ENCODE peak calls at places on chromosomes 1 and 21, in nine cellular contexts. One of them, this sample, is unnamed.
A peak's percentile ranks its signal among the peaks of the same experiment; 100 is the strongest.

GRCh38 chr1:208924011-208924410 is 659.5 kb upstream of the CAMK1G start:
- DNase-seq in AG10803: peak; percentile 66
- DNase-seq in MM.1S: peak; percentile 25
- DNase-seq in IMR-90: no peak
- DNase-seq in lung: no peak
- DNase-seq in astrocyte of the spinal cord: peak; percentile 57
- DNase-seq in neural progenitor cell: no peak
- DNase-seq in cardiac muscle cell: no peak
- DNase-seq in adrenal gland: no peak
- DNase-seq in this sample: no peak

GRCh38 chr1:14137411-14138134 is 437.6 kb downstream of the PRDM2 start:
- DNase-seq in AG10803: no peak
- DNase-seq in MM.1S: peak; percentile 41
- DNase-seq in IMR-90: no peak
- DNase-seq in lung: no peak
- DNase-seq in astrocyte of the spinal cord: no peak
- DNase-seq in neural progenitor cell: no peak
- DNase-seq in cardiac muscle cell: no peak
- DNase-seq in adrenal gland: no peak
- DNase-seq in this sample: peak; percentile 95

GRCh38 chr21:44867999-44868700 is 5.3 kb downstream of the PTTG1IP start:
- DNase-seq in AG10803: no peak
- DNase-seq in MM.1S: no peak
- DNase-seq in IMR-90: no peak
- DNase-seq in lung: no peak
- DNase-seq in astrocyte of the spinal cord: no peak
- DNase-seq in neural progenitor cell: no peak
- DNase-seq in cardiac muscle cell: no peak
- DNase-seq in adrenal gland: no peak
- DNase-seq in this sample: no peak

GRCh38 chr1:85681087-85681486 is 27.1 kb downstream of the ZNHIT6 start:
- DNase-seq in AG10803: peak; percentile 85
- DNase-seq in MM.1S: no peak
- DNase-seq in IMR-90: peak; percentile 68
- DNase-seq in lung: no peak
- DNase-seq in astrocyte of the spinal cord: peak; percentile 72
- DNase-seq in neural progenitor cell: no peak
- DNase-seq in cardiac muscle cell: peak; percentile 71
- DNase-seq in adrenal gland: peak; percentile 8
- DNase-seq in this sample: no peak

GRCh38 chr1:53057134-53057533 is 4.9 kb upstream of the PODN start:
- DNase-seq in AG10803: peak; percentile 91
- DNase-seq in MM.1S: no peak
- DNase-seq in IMR-90: no peak
- DNase-seq in lung: no peak
- DNase-seq in astrocyte of the spinal cord: no peak
- DNase-seq in neural progenitor cell: no peak
- DNase-seq in cardiac muscle cell: peak; percentile 66
- DNase-seq in adrenal gland: no peak
- DNase-seq in this sample: no peak

GRCh38 chr1:97581614-97582051 is 339.2 kb downstream of the DPYD start:
- DNase-seq in AG10803: peak; percentile 72
- DNase-seq in MM.1S: no peak
- DNase-seq in IMR-90: peak; percentile 45
- DNase-seq in lung: no peak
- DNase-seq in astrocyte of the spinal cord: no peak
- DNase-seq in neural progenitor cell: peak; percentile 7
- DNase-seq in cardiac muscle cell: no peak
- DNase-seq in adrenal gland: no peak
- DNase-seq in this sample: peak; percentile 74

GRCh38 chr1:202752799-202753198 is 42.5 kb upstream of the SYT2 start:
- DNase-seq in AG10803: no peak
- DNase-seq in MM.1S: no peak
- DNase-seq in IMR-90: peak; percentile 42
- DNase-seq in lung: no peak
- DNase-seq in astrocyte of the spinal cord: no peak
- DNase-seq in neural progenitor cell: no peak
- DNase-seq in cardiac muscle cell: no peak
- DNase-seq in adrenal gland: no peak
- DNase-seq in this sample: peak; percentile 3

GRCh38 chr1:111354584-111354983 is 63.9 kb downstream of the CHIA start:
- DNase-seq in AG10803: no peak
- DNase-seq in MM.1S: no peak
- DNase-seq in IMR-90: no peak
- DNase-seq in lung: no peak
- DNase-seq in astrocyte of the spinal cord: no peak
- DNase-seq in neural progenitor cell: no peak
- DNase-seq in cardiac muscle cell: no peak
- DNase-seq in adrenal gland: no peak
- DNase-seq in this sample: no peak

GRCh38 chr1:27005648-27006496 is 6.8 kb downstream of the TENT5B start:
- DNase-seq in AG10803: no peak
- DNase-seq in MM.1S: no peak
- DNase-seq in IMR-90: no peak
- DNase-seq in lung: no peak
- DNase-seq in astrocyte of the spinal cord: no peak
- DNase-seq in neural progenitor cell: no peak
- DNase-seq in cardiac muscle cell: no peak
- DNase-seq in adrenal gland: no peak
- DNase-seq in this sample: no peak

GRCh38 chr1:180521474-180522203 is 19.3 kb upstream of the ACBD6 start:
- DNase-seq in AG10803: peak; percentile 33
- DNase-seq in MM.1S: no peak
- DNase-seq in IMR-90: no peak
- DNase-seq in lung: peak; percentile 32
- DNase-seq in astrocyte of the spinal cord: no peak
- DNase-seq in neural progenitor cell: no peak
- DNase-seq in cardiac muscle cell: peak; percentile 43
- DNase-seq in adrenal gland: no peak
- DNase-seq in this sample: peak; percentile 89

GRCh38 chr1:232222614-232223013 is 407.3 kb downstream of the SIPA1L2 start:
- DNase-seq in AG10803: no peak
- DNase-seq in MM.1S: no peak
- DNase-seq in IMR-90: no peak
- DNase-seq in lung: no peak
- DNase-seq in astrocyte of the spinal cord: no peak
- DNase-seq in neural progenitor cell: no peak
- DNase-seq in cardiac muscle cell: no peak
- DNase-seq in adrenal gland: no peak
- DNase-seq in this sample: no peak

GRCh38 chr1:175824079-175824478 is 80.7 kb upstream of the TNR start:
- DNase-seq in AG10803: no peak
- DNase-seq in MM.1S: no peak
- DNase-seq in IMR-90: no peak
- DNase-seq in lung: no peak
- DNase-seq in astrocyte of the spinal cord: no peak
- DNase-seq in neural progenitor cell: peak; percentile 58
- DNase-seq in cardiac muscle cell: no peak
- DNase-seq in adrenal gland: no peak
- DNase-seq in this sample: no peak

GRCh38 chr1:178536844-178537371 is 24.0 kb downstream of the TEX35 start:
- DNase-seq in AG10803: peak; percentile 99
- DNase-seq in MM.1S: no peak
- DNase-seq in IMR-90: peak; percentile 99
- DNase-seq in lung: peak; percentile 37
- DNase-seq in astrocyte of the spinal cord: peak; percentile 97
- DNase-seq in neural progenitor cell: no peak
- DNase-seq in cardiac muscle cell: peak; percentile 98
- DNase-seq in adrenal gland: peak; percentile 62
- DNase-seq in this sample: peak; percentile 93

GRCh38 chr1:99327357-99327756 is 63.1 kb downstream of the PLPPR4 start:
- DNase-seq in AG10803: no peak
- DNase-seq in MM.1S: no peak
- DNase-seq in IMR-90: no peak
- DNase-seq in lung: no peak
- DNase-seq in astrocyte of the spinal cord: no peak
- DNase-seq in neural progenitor cell: no peak
- DNase-seq in cardiac muscle cell: no peak
- DNase-seq in adrenal gland: no peak
- DNase-seq in this sample: peak; percentile 43

GRCh38 chr1:115302390-115302961 is 35.6 kb downstream of the NGF start:
- DNase-seq in AG10803: peak; percentile 97
- DNase-seq in MM.1S: no peak
- DNase-seq in IMR-90: peak; percentile 91
- DNase-seq in lung: no peak
- DNase-seq in astrocyte of the spinal cord: peak; percentile 82
- DNase-seq in neural progenitor cell: peak; percentile 11
- DNase-seq in cardiac muscle cell: peak; percentile 88
- DNase-seq in adrenal gland: no peak
- DNase-seq in this sample: peak; percentile 83

GRCh38 chr1:25746299-25747045 is 53.5 kb upstream of the SELENON start:
- DNase-seq in AG10803: no peak
- DNase-seq in MM.1S: no peak
- DNase-seq in IMR-90: no peak
- DNase-seq in lung: no peak
- DNase-seq in astrocyte of the spinal cord: no peak
- DNase-seq in neural progenitor cell: no peak
- DNase-seq in cardiac muscle cell: no peak
- DNase-seq in adrenal gland: no peak
- DNase-seq in this sample: no peak

GRCh38 chr1:85047472-85048295 is 616 bp downstream of the MCOLN3 start:
- DNase-seq in AG10803: no peak
- DNase-seq in MM.1S: no peak
- DNase-seq in IMR-90: no peak
- DNase-seq in lung: peak; percentile 29
- DNase-seq in astrocyte of the spinal cord: no peak
- DNase-seq in neural progenitor cell: peak; percentile 63
- DNase-seq in cardiac muscle cell: no peak
- DNase-seq in adrenal gland: peak; percentile 29
- DNase-seq in this sample: peak; percentile 8

GRCh38 chr1:44413740-44414139 is 8.7 kb downstream of the RNF220 start:
- DNase-seq in AG10803: no peak
- DNase-seq in MM.1S: no peak
- DNase-seq in IMR-90: no peak
- DNase-seq in lung: no peak
- DNase-seq in astrocyte of the spinal cord: no peak
- DNase-seq in neural progenitor cell: no peak
- DNase-seq in cardiac muscle cell: no peak
- DNase-seq in adrenal gland: no peak
- DNase-seq in this sample: no peak

GRCh38 chr21:44708213-44708865 is 3.0 kb downstream of the TSPEAR start:
- DNase-seq in AG10803: no peak
- DNase-seq in MM.1S: no peak
- DNase-seq in IMR-90: no peak
- DNase-seq in lung: no peak
- DNase-seq in astrocyte of the spinal cord: no peak
- DNase-seq in neural progenitor cell: peak; percentile 47
- DNase-seq in cardiac muscle cell: no peak
- DNase-seq in adrenal gland: no peak
- DNase-seq in this sample: no peak

GRCh38 chr1:43277116-43277876 is 7.5 kb downstream of the TMEM125 start:
- DNase-seq in AG10803: no peak
- DNase-seq in MM.1S: no peak
- DNase-seq in IMR-90: no peak
- DNase-seq in lung: no peak
- DNase-seq in astrocyte of the spinal cord: no peak
- DNase-seq in neural progenitor cell: no peak
- DNase-seq in cardiac muscle cell: no peak
- DNase-seq in adrenal gland: no peak
- DNase-seq in this sample: no peak

GRCh38 chr1:7780976-7781375 is 3.1 kb upstream of the PER3 start:
- DNase-seq in AG10803: no peak
- DNase-seq in MM.1S: no peak
- DNase-seq in IMR-90: no peak
- DNase-seq in lung: no peak
- DNase-seq in astrocyte of the spinal cord: no peak
- DNase-seq in neural progenitor cell: no peak
- DNase-seq in cardiac muscle cell: no peak
- DNase-seq in adrenal gland: no peak
- DNase-seq in this sample: no peak
- H3K4me3 ChIP-seq in AG10803: no peak overlapping the region
- H3K4me3 ChIP-seq in MM.1S: no peak overlapping the region
- H3K4me3 ChIP-seq in IMR-90: no peak overlapping the region
- H3K4me3 ChIP-seq in lung: no peak overlapping the region
- H3K4me3 ChIP-seq in astrocyte of the spinal cord: no peak overlapping the region
- H3K4me3 ChIP-seq in neural progenitor cell: no peak overlapping the region
- H3K4me3 ChIP-seq in cardiac muscle cell: no peak overlapping the region
- H3K4me3 ChIP-seq in adrenal gland: no peak overlapping the region
- H3K4me3 ChIP-seq in this sample: no peak overlapping the region

DNA sequence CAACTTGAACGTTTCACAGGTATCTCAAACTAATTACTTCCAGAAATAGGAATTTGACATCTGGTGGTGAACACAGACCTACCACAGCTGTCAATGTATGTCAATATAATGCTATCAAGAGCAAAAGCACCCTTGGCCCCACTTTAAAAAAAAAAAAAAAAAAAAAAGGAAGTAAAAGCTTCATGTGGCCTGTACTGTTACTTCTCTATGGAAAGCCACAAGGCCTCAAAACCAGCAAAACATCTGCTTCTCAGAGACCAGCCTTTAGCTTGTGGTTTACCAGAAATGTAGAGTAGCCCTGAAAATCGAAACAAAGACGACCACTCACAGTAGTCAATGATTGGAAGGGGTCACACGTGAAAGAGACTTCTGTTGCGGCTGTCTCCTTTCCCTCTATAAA is 109.6 kb downstream of the SLC45A1 start:
- DNase-seq in AG10803: peak; percentile 42
- DNase-seq in MM.1S: peak; percentile 93
- DNase-seq in IMR-90: no peak
- DNase-seq in lung: no peak
- DNase-seq in astrocyte of the spinal cord: peak; percentile 21
- DNase-seq in neural progenitor cell: no peak
- DNase-seq in cardiac muscle cell: no peak
- DNase-seq in adrenal gland: no peak
- DNase-seq in this sample: no peak
- TF ChIP-seq CTCF in AG10803: no peak
- TF ChIP-seq CTCF in MM.1S: no peak
- TF ChIP-seq CTCF in IMR-90: no peak
- TF ChIP-seq CTCF in lung: no peak
- TF ChIP-seq CTCF in astrocyte of the spinal cord: no peak
- TF ChIP-seq CTCF in neural progenitor cell: no peak
- TF ChIP-seq CTCF in cardiac muscle cell: no peak
- TF ChIP-seq CTCF in adrenal gland: no peak
- TF ChIP-seq CTCF in this sample: no peak

DNA sequence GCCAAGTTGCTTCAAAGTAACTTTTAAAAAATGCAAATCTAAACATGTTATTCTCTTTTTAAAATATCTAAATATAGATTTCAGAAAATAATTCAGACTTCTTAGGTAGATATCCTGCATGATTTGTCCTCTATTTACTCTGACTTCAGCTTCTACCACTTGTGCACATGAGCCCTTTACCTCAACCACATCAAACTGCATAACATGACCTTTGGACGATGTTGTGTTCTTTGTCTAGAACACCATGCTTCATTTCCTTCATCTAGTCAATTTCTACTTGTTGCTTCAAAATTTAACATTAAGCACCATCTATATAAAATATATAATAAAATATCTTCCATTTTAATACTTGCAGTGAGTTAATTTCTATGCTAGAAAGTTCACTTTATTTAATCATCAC is 96.9 kb downstream of the PLPP3 start:
- DNase-seq in AG10803: no peak
- DNase-seq in MM.1S: no peak
- DNase-seq in IMR-90: no peak
- DNase-seq in lung: no peak
- DNase-seq in astrocyte of the spinal cord: no peak
- DNase-seq in neural progenitor cell: no peak
- DNase-seq in cardiac muscle cell: no peak
- DNase-seq in adrenal gland: no peak
- DNase-seq in this sample: no peak
- H3K4me3 ChIP-seq in AG10803: no peak overlapping the region
- H3K4me3 ChIP-seq in MM.1S: no peak overlapping the region
- H3K4me3 ChIP-seq in IMR-90: no peak overlapping the region
- H3K4me3 ChIP-seq in lung: no peak overlapping the region
- H3K4me3 ChIP-seq in astrocyte of the spinal cord: no peak overlapping the region
- H3K4me3 ChIP-seq in neural progenitor cell: no peak overlapping the region
- H3K4me3 ChIP-seq in cardiac muscle cell: no peak overlapping the region
- H3K4me3 ChIP-seq in adrenal gland: no peak overlapping the region
- H3K4me3 ChIP-seq in this sample: no peak overlapping the region

GRCh38 chr1:204445860-204446412 is 34.3 kb upstream of the PPP1R15B start:
- DNase-seq in AG10803: peak; percentile 20
- DNase-seq in MM.1S: peak; percentile 69
- DNase-seq in IMR-90: peak; percentile 27
- DNase-seq in lung: no peak
- DNase-seq in astrocyte of the spinal cord: no peak
- DNase-seq in neural progenitor cell: peak; percentile 71
- DNase-seq in cardiac muscle cell: peak; percentile 37
- DNase-seq in adrenal gland: no peak
- DNase-seq in this sample: no peak
- TF ChIP-seq CTCF in AG10803: peak; percentile 59
- TF ChIP-seq CTCF in MM.1S: peak; percentile 63
- TF ChIP-seq CTCF in IMR-90: peak; percentile 50
- TF ChIP-seq CTCF in lung: no peak
- TF ChIP-seq CTCF in astrocyte of the spinal cord: peak; percentile 60
- TF ChIP-seq CTCF in neural progenitor cell: peak; percentile 51
- TF ChIP-seq CTCF in cardiac muscle cell: peak; percentile 55
- TF ChIP-seq CTCF in adrenal gland: no peak
- TF ChIP-seq CTCF in this sample: peak; percentile 41

This sample was measured in epithelial cell of esophagus.